ENCODE peak calls at places on chromosomes 13 and 19, in nine cellular contexts. K is stimulated activated CD4-positive, alpha-beta T cell treated with anti-CD3 and anti-CD28 coated beads, Interleukin-2, amount 100 ng/mL, for 48 hours; P is HS-27A; A is COLO829; X is epithelial cell of esophagus; L is NCI-H2029; C is tibial artery; E is uterus; O is neuronal stem cell. Q is an unnamed sample.

GRCh38 chr13:24661713-24662112 is 18.5 kb upstream of the ATP12A start:
- DNase-seq in O (no peak), L (no peak), K (no peak), C (no peak), E (no peak), P (no peak), A (no peak), X (no peak), Q (no peak)

GRCh38 chr13:99434258-99434788 is 66.9 kb upstream of the TM9SF2 start:
- DNase-seq in X (no peak), A (no peak), C (no peak), E (no peak), K (peak), P (no peak), L (no peak), O (no peak), Q (no peak)

GRCh38 chr19:13894552-13894951 is 11.4 kb downstream of the BRME1 start:
- DNase-seq in C (no peak), O (no peak), A (peak), L (no peak), E (no peak), K (no peak), P (no peak), X (no peak), Q (no peak)

GRCh38 chr13:26923824-26924605 is 163.4 kb upstream of the GPR12 start:
- DNase-seq in X (peak), P (no peak), E (no peak), K (no peak), C (no peak), L (no peak), O (no peak), A (no peak), Q (no peak)

GRCh38 chr19:33462112-33462726 is 59.4 kb downstream of the PEPD start:
- DNase-seq in K (no peak), O (no peak), X (no peak), P (no peak), C (peak), L (no peak), A (no peak), E (no peak), Q (no peak)

GRCh38 chr19:53808710-53809125 is 15.4 kb downstream of the NLRP12 start:
- DNase-seq in C (no peak), A (peak), E (no peak), K (no peak), P (peak), L (no peak), X (peak), O (no peak), Q (peak)

GRCh38 chr19:10820173-10820572 is 15.8 kb downstream of the TMED1 start:
- DNase-seq in X (no peak), O (no peak), K (no peak), E (no peak), A (no peak), P (no peak), C (no peak), L (no peak), Q (no peak)

GRCh38 chr13:67101730-67102467 is 128.2 kb downstream of the PCDH9 start:
- DNase-seq in A (peak), E (no peak), K (no peak), O (no peak), L (no peak), C (no peak), X (no peak), P (no peak), Q (no peak)

GRCh38 chr19:34556500-34556899 is 74.9 kb downstream of the WTIP start:
- DNase-seq in K (peak), E (no peak), X (no peak), C (no peak), P (peak), L (peak), O (no peak), A (peak), Q (no peak)

GRCh38 chr19:45175663-45176345 is 2.2 kb downstream of the TRAPPC6A start:
- DNase-seq in L (no peak), A (no peak), E (no peak), C (no peak), K (no peak), X (peak), P (no peak), O (no peak), Q (no peak)

GRCh38 chr13:29914591-29914990 is 64.2 kb upstream of the UBL3 start:
- DNase-seq in O (no peak), K (no peak), P (no peak), L (no peak), X (no peak), A (no peak), E (no peak), C (no peak), Q (no peak)

GRCh38 chr13:35769812-35770211 is 293.3 kb upstream of the MAB21L1 start:
- DNase-seq in C (no peak), O (no peak), X (no peak), A (no peak), E (no peak), K (no peak), L (no peak), P (no peak), Q (no peak)

GRCh38 chr13:88622362-88622973 is 951.3 kb downstream of the SLITRK5 start:
- DNase-seq in O (no peak), X (peak), C (no peak), L (no peak), P (no peak), A (no peak), E (no peak), K (no peak), Q (no peak)

GRCh38 chr19:44277331-44277730 is 17.6 kb downstream of the ZNF233 start:
- DNase-seq in O (no peak), C (no peak), A (no peak), L (no peak), X (peak), P (no peak), E (no peak), K (no peak), Q (no peak)

GRCh38 chr13:57424379-57424778 is 207.2 kb upstream of the PCDH17 start:
- DNase-seq in L (no peak), O (no peak), E (no peak), A (no peak), K (no peak), X (no peak), C (no peak), P (no peak), Q (no peak)

GRCh38 chr13:36696410-36696809 is 22.6 kb downstream of the SERTM1 start:
- DNase-seq in A (no peak), P (no peak), O (no peak), L (no peak), E (no peak), C (no peak), X (no peak), K (no peak), Q (no peak)

GRCh38 chr19:43818500-43818899 is 8.6 kb upstream of the ZNF283 start:
- DNase-seq in C (no peak), O (no peak), E (no peak), X (peak), A (no peak), L (no peak), P (no peak), K (no peak), Q (no peak)

GRCh38 chr13:73714522-73714921 is 419.7 kb downstream of the KLF12 start:
- DNase-seq in K (no peak), X (no peak), E (no peak), O (no peak), L (no peak), A (no peak), P (no peak), C (no peak), Q (no peak)